ENCODE peak calls at places on chromosomes 7 and 10, in four cellular contexts. One of them, this sample, is unnamed.

GRCh38 chr10:71846816-71847215 is 4.2 kb downstream of the PSAP start:
- DNase-seq in H1: no peak
- DNase-seq in HepG2: no peak
- DNase-seq in GM12878: no peak
- DNase-seq in this sample: no peak

GRCh38 chr7:151722533-151722932 is 154.4 kb downstream of the PRKAG2 start:
- DNase-seq in H1: no peak
- DNase-seq in HepG2: no peak
- DNase-seq in GM12878: no peak
- DNase-seq in this sample: no peak

GRCh38 chr7:4700577-4701235 is 18.6 kb downstream of the FOXK1 start:
- DNase-seq in H1: no peak
- DNase-seq in HepG2: no peak
- DNase-seq in GM12878: no peak
- DNase-seq in this sample: no peak

GRCh38 chr7:19268737-19269136 is 123.5 kb upstream of the FERD3L start:
- DNase-seq in H1: no peak
- DNase-seq in HepG2: no peak
- DNase-seq in GM12878: no peak
- DNase-seq in this sample: no peak

GRCh38 chr10:79127151-79127961 is 58.6 kb downstream of the ZMIZ1 start:
- DNase-seq in H1: no peak
- DNase-seq in HepG2: peak; percentile 92
- DNase-seq in GM12878: no peak
- DNase-seq in this sample: no peak

GRCh38 chr7:149625947-149626392 is 128.4 kb upstream of the ZNF746 start:
- DNase-seq in H1: no peak
- DNase-seq in HepG2: no peak
- DNase-seq in GM12878: no peak
- DNase-seq in this sample: no peak

GRCh38 chr10:86966008-86966654 is 2.2 kb upstream of the ADIRF start:
- DNase-seq in H1: no peak
- DNase-seq in HepG2: no peak
- DNase-seq in GM12878: peak; percentile 59
- DNase-seq in this sample: no peak

GRCh38 chr10:102675151-102675886 is 31.0 kb downstream of the TRIM8 start:
- DNase-seq in H1: no peak
- DNase-seq in HepG2: no peak
- DNase-seq in GM12878: no peak
- DNase-seq in this sample: no peak

GRCh38 chr10:31866118-31866670 is 62.4 kb downstream of the ARHGAP12 start:
- DNase-seq in H1: no peak
- DNase-seq in HepG2: no peak
- DNase-seq in GM12878: no peak
- DNase-seq in this sample: no peak

GRCh38 chr7:80584778-80585177 is 53.7 kb upstream of the CD36 start:
- DNase-seq in H1: no peak
- DNase-seq in HepG2: peak; percentile 29
- DNase-seq in GM12878: no peak
- DNase-seq in this sample: no peak

GRCh38 chr10:32055478-32056135 is 618 bp downstream of the KIF5B start:
- DNase-seq in H1: peak; percentile 81
- DNase-seq in HepG2: peak; percentile 43
- DNase-seq in GM12878: no peak
- DNase-seq in this sample: peak; percentile 28

GRCh38 chr7:32059289-32060045 is 10.7 kb downstream of the PDE1C start:
- DNase-seq in H1: no peak
- DNase-seq in HepG2: no peak
- DNase-seq in GM12878: no peak
- DNase-seq in this sample: no peak

DNA sequence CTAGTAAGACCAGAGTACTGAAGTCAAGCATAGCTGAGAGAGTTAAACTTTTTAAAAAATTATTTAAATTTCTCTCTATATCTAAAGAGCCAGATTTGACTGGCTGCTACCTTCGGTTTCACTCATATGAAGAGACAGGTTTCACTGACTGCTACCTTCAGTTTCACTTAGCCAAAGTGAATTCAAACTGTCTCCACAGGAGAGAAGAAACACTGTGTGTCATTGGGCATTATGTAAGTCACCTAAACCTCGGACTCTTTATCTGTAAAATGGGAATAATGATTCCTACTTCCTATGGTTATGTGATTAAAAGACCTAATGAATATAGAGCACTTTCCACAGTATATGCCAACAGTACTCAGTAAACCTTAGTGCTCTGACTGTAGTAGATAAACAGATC is 41.6 kb upstream of the MET start:
- DNase-seq in H1: no peak
- DNase-seq in HepG2: no peak
- DNase-seq in GM12878: peak; percentile 30
- DNase-seq in this sample: no peak
- H3K9ac ChIP-seq in H1: no peak overlapping the region
- H3K9ac ChIP-seq in HepG2: no peak overlapping the region
- H3K9ac ChIP-seq in GM12878: no peak overlapping the region
- H3K9ac ChIP-seq in this sample: no peak overlapping the region

DNA sequence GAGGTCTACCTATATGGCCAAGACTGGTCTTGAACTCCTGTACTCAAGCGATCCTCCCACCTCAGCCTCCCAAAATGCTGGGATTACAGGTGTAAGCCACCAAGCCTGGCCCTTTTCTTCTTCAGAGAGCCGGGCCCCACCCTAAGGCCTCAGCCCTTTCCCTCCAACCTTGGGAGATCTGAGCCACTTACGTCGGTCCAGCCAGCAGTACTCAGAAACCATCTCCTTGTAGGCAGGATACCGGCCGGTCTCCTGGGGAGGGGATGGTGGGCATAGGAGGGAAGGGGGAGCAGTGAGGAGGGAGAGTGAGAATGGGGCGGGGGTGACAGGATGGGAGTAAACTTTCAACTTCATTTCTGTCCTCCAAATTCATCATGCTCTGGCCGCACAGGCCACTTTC is 10.5 kb downstream of the PDZD7 start:
- DNase-seq in H1: no peak
- DNase-seq in HepG2: no peak
- DNase-seq in GM12878: no peak
- DNase-seq in this sample: no peak
- H3K27me3 ChIP-seq in H1: peaks cover 38% of the 10 kb centered on the region
- H3K27me3 ChIP-seq in HepG2: peaks cover 1% of the 10 kb centered on the region
- H3K27me3 ChIP-seq in GM12878: peaks cover 10% of the 10 kb centered on the region
- H3K27me3 ChIP-seq in this sample: peaks cover 21% of the 10 kb centered on the region

DNA sequence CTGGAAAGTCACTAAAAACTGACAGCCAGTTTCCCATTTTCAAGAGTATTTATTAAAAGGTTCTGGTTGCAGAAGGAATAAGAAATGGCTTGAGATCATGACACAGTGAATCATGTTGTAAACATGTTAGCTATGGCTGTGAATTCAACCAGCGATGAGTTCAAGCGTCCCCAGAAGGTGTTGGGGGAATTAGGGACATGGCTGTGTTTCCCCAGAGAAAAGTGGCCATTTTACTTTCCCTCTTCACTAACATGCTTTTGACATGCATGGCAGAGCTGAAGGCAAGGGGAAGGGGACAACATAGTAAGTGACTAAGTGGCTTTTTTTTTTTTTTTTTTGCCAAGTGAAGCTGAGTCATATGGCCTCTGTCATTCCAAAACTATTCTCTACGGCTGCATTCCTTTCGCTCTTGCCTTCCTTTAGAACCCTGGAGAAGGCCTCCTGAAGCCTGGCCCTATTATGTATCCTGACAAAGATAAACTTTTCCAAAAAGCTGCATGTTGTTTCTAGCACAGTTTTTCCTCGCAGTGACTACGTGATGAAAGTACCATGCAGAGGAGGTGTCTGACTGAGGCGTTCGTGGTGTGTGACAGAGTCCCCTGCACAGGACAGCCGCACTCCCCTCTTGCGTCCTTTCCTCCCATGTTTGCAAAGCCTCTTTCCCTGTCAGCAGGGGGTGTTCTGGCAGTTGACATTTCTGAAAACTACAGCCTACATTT is 46.9 kb downstream of the EGFR start:
- DNase-seq in H1: no peak
- DNase-seq in HepG2: peak; percentile 82
- DNase-seq in GM12878: peak; percentile 38
- DNase-seq in this sample: peak; percentile 69
- TF ChIP-seq SUZ12 in H1: no peak
- TF ChIP-seq SUZ12 in HepG2: no peak
- TF ChIP-seq SUZ12 in GM12878: no peak
- TF ChIP-seq SUZ12 in this sample: no peak

GRCh38 chr10:95266674-95267095 is 24.1 kb downstream of the PDLIM1 start:
- DNase-seq in H1: no peak
- DNase-seq in HepG2: peak; percentile 76
- DNase-seq in GM12878: no peak
- DNase-seq in this sample: no peak

GRCh38 chr10:95264227-95265051 is 26.4 kb downstream of the PDLIM1 start:
- DNase-seq in H1: peak; percentile 52
- DNase-seq in HepG2: no peak
- DNase-seq in GM12878: no peak
- DNase-seq in this sample: no peak

GRCh38 chr10:95268438-95268837 is 22.4 kb downstream of the PDLIM1 start:
- DNase-seq in H1: peak; percentile 47
- DNase-seq in HepG2: no peak
- DNase-seq in GM12878: no peak
- DNase-seq in this sample: no peak

GRCh38 chr10:95265572-95265971 is 25.2 kb downstream of the PDLIM1 start:
- DNase-seq in H1: peak; percentile 39
- DNase-seq in HepG2: no peak
- DNase-seq in GM12878: no peak
- DNase-seq in this sample: no peak

DNA sequence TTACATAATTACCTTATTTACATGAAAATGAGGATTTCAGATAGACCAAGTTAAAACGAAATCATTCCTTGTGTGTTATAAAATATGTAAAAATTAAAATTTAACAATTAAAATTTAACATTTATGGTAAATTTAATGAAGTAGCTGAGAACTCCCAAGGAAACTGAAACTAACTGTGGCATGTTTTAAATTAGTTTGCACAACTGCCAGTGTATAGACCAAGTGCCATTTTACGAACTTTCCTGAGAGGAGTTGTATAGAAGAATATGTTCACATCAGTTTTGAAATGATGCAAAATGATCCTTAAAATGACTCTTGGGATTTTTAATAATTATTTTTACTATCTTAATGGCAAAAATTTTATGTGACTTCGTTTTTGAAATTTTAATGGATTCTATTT is 23.5 kb downstream of the PDLIM1 start:
- DNase-seq in H1: no peak
- DNase-seq in HepG2: no peak
- DNase-seq in GM12878: no peak
- DNase-seq in this sample: no peak
- H3K9ac ChIP-seq in H1: no peak overlapping the region
- H3K9ac ChIP-seq in HepG2: peak overlapping the region; percentile 60
- H3K9ac ChIP-seq in GM12878: no peak overlapping the region
- H3K9ac ChIP-seq in this sample: no peak overlapping the region

DNA sequence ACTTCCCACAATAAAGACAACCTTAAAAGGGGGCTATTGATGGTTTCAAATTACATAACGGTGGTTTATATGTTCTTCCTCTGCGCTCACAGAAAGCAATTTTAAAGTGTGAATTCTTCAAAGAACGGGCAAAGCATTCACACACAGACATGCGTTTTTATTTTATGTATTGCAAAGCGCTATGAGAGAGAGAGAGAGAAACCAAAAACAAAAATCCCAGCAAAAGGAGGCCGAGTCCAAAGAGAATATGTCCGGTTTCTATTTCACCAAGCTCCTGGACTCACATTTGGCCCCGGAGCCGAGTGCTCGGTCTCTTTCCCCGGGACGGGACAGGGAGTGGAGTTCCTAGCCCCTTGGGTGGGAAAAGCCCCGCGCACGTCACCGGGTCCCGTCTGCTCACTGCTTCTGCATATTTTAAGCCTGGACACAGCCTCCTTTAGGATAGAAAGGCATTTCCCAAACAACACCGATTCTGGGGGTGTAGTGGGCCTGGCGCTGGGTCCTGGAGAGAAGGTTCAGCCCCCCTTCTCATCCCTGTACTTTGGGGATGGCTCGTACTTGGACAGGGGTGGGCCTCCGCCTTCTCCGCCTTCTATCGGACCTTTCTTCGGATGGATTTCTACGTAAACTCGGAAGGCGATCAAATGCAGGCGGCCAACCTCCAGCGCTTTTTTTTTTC is 26.9 kb upstream of the VAX1 start:
- DNase-seq in H1: peak; percentile 50
- DNase-seq in HepG2: no peak
- DNase-seq in GM12878: no peak
- DNase-seq in this sample: no peak
- H3K27me3 ChIP-seq in H1: peaks cover 98% of the 10 kb centered on the region
- H3K27me3 ChIP-seq in HepG2: peaks cover 6% of the 10 kb centered on the region
- H3K27me3 ChIP-seq in GM12878: peaks cover 36% of the 10 kb centered on the region
- H3K27me3 ChIP-seq in this sample: peaks cover 99% of the 10 kb centered on the region

DNA sequence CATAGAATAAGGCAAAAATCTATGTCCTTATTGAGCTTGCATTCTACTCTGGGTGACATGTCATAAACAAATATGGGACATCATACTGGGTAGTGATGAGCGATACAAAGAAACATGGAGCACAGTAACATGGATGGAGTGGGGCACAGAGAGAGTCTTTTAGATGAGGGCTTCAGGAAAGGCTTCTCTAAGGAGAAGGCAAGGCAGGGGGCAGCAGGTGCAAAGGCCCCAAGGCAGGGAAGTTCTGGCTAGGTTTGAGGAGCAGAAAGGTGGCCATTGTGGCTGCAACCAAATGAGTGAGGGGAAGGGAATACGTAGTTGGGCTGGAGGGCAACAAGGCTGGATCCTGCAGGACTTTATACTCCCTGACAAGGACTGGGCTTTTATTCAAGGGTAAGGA is 211.4 kb downstream of the HERPUD2 start:
- DNase-seq in H1: no peak
- DNase-seq in HepG2: no peak
- DNase-seq in GM12878: no peak
- DNase-seq in this sample: no peak
- TF ChIP-seq SUZ12 in H1: no peak
- TF ChIP-seq SUZ12 in HepG2: no peak
- TF ChIP-seq SUZ12 in GM12878: no peak
- TF ChIP-seq SUZ12 in this sample: no peak

GRCh38 chr10:178723-179122 is 43.5 kb downstream of the ZMYND11 start:
- DNase-seq in H1: no peak
- DNase-seq in HepG2: no peak
- DNase-seq in GM12878: no peak
- DNase-seq in this sample: no peak
- H3K9ac ChIP-seq in H1: no peak overlapping the region
- H3K9ac ChIP-seq in HepG2: no peak overlapping the region
- H3K9ac ChIP-seq in GM12878: no peak overlapping the region
- H3K9ac ChIP-seq in this sample: no peak overlapping the region

GRCh38 chr10:75440271-75440793 is 8.9 kb downstream of the LRMDA start:
- DNase-seq in H1: no peak
- DNase-seq in HepG2: no peak
- DNase-seq in GM12878: no peak
- DNase-seq in this sample: no peak

GRCh38 chr10:75438275-75438674 is 6.9 kb downstream of the LRMDA start:
- DNase-seq in H1: no peak
- DNase-seq in HepG2: peak; percentile 50
- DNase-seq in GM12878: no peak
- DNase-seq in this sample: no peak

GRCh38 chr10:75436896-75437295 is 5.5 kb downstream of the LRMDA start:
- DNase-seq in H1: no peak
- DNase-seq in HepG2: no peak
- DNase-seq in GM12878: no peak
- DNase-seq in this sample: no peak

GRCh38 chr10:75439811-75440210 is 8.4 kb downstream of the LRMDA start:
- DNase-seq in H1: no peak
- DNase-seq in HepG2: no peak
- DNase-seq in GM12878: no peak
- DNase-seq in this sample: no peak

GRCh38 chr10:75437693-75438092 is 6.3 kb downstream of the LRMDA start:
- DNase-seq in H1: no peak
- DNase-seq in HepG2: no peak
- DNase-seq in GM12878: no peak
- DNase-seq in this sample: no peak
- H3K27me3 ChIP-seq in H1: peaks cover 47% of the 10 kb centered on the region
- H3K27me3 ChIP-seq in HepG2: no peaks in the 10 kb centered on the region
- H3K27me3 ChIP-seq in GM12878: no peaks in the 10 kb centered on the region
- H3K27me3 ChIP-seq in this sample: peaks cover 83% of the 10 kb centered on the region